ENCODE peak calls at places on chromosomes 1 and 21, in four cellular contexts. One of them, this sample, is unnamed.

GRCh38 chr1:8374812-8375211 is 56.9 kb downstream of the SLC45A1 start:
- DNase-seq in fibroblast of lung: peak
- DNase-seq in hepatocyte: no peak
- DNase-seq in endodermal cell: peak
- DNase-seq in this sample: peak

GRCh38 chr1:245173446-245174178 is 18.8 kb downstream of the KIF26B start:
- DNase-seq in fibroblast of lung: peak
- DNase-seq in hepatocyte: peak
- DNase-seq in endodermal cell: no peak
- DNase-seq in this sample: peak

GRCh38 chr1:88608139-88608943 is 75.7 kb upstream of the PKN2 start:
- DNase-seq in fibroblast of lung: peak
- DNase-seq in hepatocyte: peak
- DNase-seq in endodermal cell: no peak
- DNase-seq in this sample: peak

GRCh38 chr1:202890392-202890791 is 1.4 kb upstream of the RABIF start:
- DNase-seq in fibroblast of lung: no peak
- DNase-seq in hepatocyte: no peak
- DNase-seq in endodermal cell: no peak
- DNase-seq in this sample: no peak

GRCh38 chr21:25717491-25718139 is 17.1 kb downstream of the ATP5PF start:
- DNase-seq in fibroblast of lung: peak
- DNase-seq in hepatocyte: peak
- DNase-seq in endodermal cell: no peak
- DNase-seq in this sample: no peak

GRCh38 chr1:80375662-80376061 is 1369.1 kb upstream of the ADGRL4 start:
- DNase-seq in fibroblast of lung: peak
- DNase-seq in hepatocyte: no peak
- DNase-seq in endodermal cell: no peak
- DNase-seq in this sample: no peak

GRCh38 chr1:221246067-221246466 is 366.8 kb downstream of the HLX start:
- DNase-seq in fibroblast of lung: no peak
- DNase-seq in hepatocyte: no peak
- DNase-seq in endodermal cell: no peak
- DNase-seq in this sample: no peak

GRCh38 chr1:165312591-165312990 is 43.9 kb downstream of the LMX1A start:
- DNase-seq in fibroblast of lung: no peak
- DNase-seq in hepatocyte: no peak
- DNase-seq in endodermal cell: no peak
- DNase-seq in this sample: no peak

GRCh38 chr1:183734600-183735036 is 70.3 kb upstream of the RGL1 start:
- DNase-seq in fibroblast of lung: peak
- DNase-seq in hepatocyte: peak
- DNase-seq in endodermal cell: no peak
- DNase-seq in this sample: no peak

GRCh38 chr1:200028586-200029034 is 1.1 kb downstream of the NR5A2 start:
- DNase-seq in fibroblast of lung: no peak
- DNase-seq in hepatocyte: peak
- DNase-seq in endodermal cell: peak
- DNase-seq in this sample: no peak

GRCh38 chr1:96116707-96117106 is 604.9 kb upstream of the PTBP2 start:
- DNase-seq in fibroblast of lung: peak
- DNase-seq in hepatocyte: no peak
- DNase-seq in endodermal cell: no peak
- DNase-seq in this sample: no peak

GRCh38 chr1:31954607-31955283 is 16.6 kb upstream of the PTP4A2 start:
- DNase-seq in fibroblast of lung: peak
- DNase-seq in hepatocyte: peak
- DNase-seq in endodermal cell: peak
- DNase-seq in this sample: peak

GRCh38 chr1:40711465-40712404 is 20.2 kb downstream of the NFYC start:
- DNase-seq in fibroblast of lung: peak
- DNase-seq in hepatocyte: peak
- DNase-seq in endodermal cell: no peak
- DNase-seq in this sample: peak

GRCh38 chr1:116265931-116266863 is 106.8 kb upstream of the ATP1A1 start:
- DNase-seq in fibroblast of lung: no peak
- DNase-seq in hepatocyte: no peak
- DNase-seq in endodermal cell: no peak
- DNase-seq in this sample: peak

GRCh38 chr21:33011462-33011861 is 14.3 kb upstream of the OLIG2 start:
- DNase-seq in fibroblast of lung: peak
- DNase-seq in hepatocyte: peak
- DNase-seq in endodermal cell: no peak
- DNase-seq in this sample: no peak

GRCh38 chr21:27189870-27190269 is 223.0 kb upstream of the ADAMTS5 start:
- DNase-seq in fibroblast of lung: no peak
- DNase-seq in hepatocyte: no peak
- DNase-seq in endodermal cell: no peak
- DNase-seq in this sample: no peak

GRCh38 chr1:29124366-29125236 is 898 bp upstream of the TMEM200B start:
- DNase-seq in fibroblast of lung: peak
- DNase-seq in hepatocyte: peak
- DNase-seq in endodermal cell: peak
- DNase-seq in this sample: no peak

GRCh38 chr1:30307182-30307581 is 416.2 kb downstream of the MATN1 start:
- DNase-seq in fibroblast of lung: no peak
- DNase-seq in hepatocyte: no peak
- DNase-seq in endodermal cell: no peak
- DNase-seq in this sample: no peak

GRCh38 chr1:40344597-40344996 is 27.5 kb upstream of the COL9A2 start:
- DNase-seq in fibroblast of lung: peak
- DNase-seq in hepatocyte: peak
- DNase-seq in endodermal cell: no peak
- DNase-seq in this sample: peak

GRCh38 chr1:19384113-19384512 is 72.0 kb downstream of the SLC66A1 start:
- DNase-seq in fibroblast of lung: no peak
- DNase-seq in hepatocyte: peak
- DNase-seq in endodermal cell: no peak
- DNase-seq in this sample: peak

GRCh38 chr1:232517204-232517603 is 112.7 kb downstream of the SIPA1L2 start:
- DNase-seq in fibroblast of lung: no peak
- DNase-seq in hepatocyte: no peak
- DNase-seq in endodermal cell: no peak
- DNase-seq in this sample: no peak

GRCh38 chr1:211731456-211732275 is 56.2 kb upstream of the NEK2 start:
- DNase-seq in fibroblast of lung: no peak
- DNase-seq in hepatocyte: no peak
- DNase-seq in endodermal cell: peak
- DNase-seq in this sample: peak

GRCh38 chr21:33042812-33043211 is 17.1 kb downstream of the OLIG2 start:
- DNase-seq in fibroblast of lung: peak
- DNase-seq in hepatocyte: no peak
- DNase-seq in endodermal cell: no peak
- DNase-seq in this sample: peak

GRCh38 chr1:229980009-229980408 is 87.0 kb upstream of the GALNT2 start:
- DNase-seq in fibroblast of lung: no peak
- DNase-seq in hepatocyte: no peak
- DNase-seq in endodermal cell: no peak
- DNase-seq in this sample: no peak

DNA sequence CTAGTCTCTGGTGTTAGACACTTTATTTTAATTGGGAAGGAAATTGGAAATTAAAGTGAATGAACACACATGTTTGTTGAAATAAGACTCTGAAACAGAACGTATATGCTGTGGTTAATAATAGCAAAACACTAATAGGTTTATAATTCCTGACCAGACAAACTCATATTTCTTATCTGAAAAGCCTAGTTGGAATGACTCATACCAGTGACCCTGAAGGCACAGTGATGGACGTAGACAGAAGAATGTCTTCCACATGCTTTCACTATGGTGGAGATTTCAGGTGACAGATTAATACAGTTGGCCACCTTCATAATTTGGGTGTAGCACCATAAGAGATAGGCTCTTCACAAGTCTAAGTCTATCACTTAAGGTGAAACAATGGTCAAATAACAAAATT is 83.0 kb upstream of the COL11A1 start:
- DNase-seq in fibroblast of lung: no peak
- DNase-seq in hepatocyte: no peak
- DNase-seq in endodermal cell: no peak
- DNase-seq in this sample: no peak
- H3K27ac ChIP-seq in fibroblast of lung: no peak
- H3K27ac ChIP-seq in hepatocyte: no peak
- H3K27ac ChIP-seq in endodermal cell: no peak
- H3K27ac ChIP-seq in this sample: no peak

DNA sequence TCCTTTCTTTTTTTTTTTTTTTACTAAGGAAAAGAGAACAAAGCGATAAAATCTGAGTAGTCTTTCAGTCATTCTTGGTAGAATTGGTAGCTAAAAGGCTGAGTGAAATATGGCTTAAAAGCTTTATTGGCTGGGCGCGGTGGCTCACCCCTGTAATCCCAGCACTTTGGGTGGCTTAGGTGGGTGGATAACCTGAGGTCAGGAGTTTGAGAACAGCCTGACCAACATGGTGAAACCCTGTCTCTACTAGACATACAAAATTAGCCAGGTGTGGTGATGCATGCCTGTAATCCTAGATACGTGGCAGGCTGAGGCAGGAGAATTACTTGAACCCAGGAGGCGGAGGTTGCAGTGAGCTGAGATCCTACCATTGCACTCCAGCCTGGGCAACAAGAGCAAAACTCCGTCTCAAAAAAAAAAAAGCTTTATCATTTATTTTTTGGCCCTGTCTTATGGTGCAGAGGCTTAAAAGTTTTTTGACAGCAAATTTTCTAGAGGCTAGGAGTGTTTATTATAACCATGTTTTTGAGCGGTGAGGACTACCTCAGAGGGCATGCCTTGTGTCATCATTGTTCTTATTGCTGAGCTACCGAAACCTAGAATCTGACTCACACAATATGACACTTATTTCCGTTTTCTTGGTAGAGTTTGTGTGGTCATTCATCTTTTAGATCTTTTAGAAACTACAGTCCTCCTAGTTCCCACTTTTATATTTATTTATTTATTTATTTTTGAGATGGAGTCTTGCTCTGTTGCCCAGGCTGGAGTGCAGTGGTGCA is 41.1 kb downstream of the KIF1B start:
- DNase-seq in fibroblast of lung: peak
- DNase-seq in hepatocyte: no peak
- DNase-seq in endodermal cell: no peak
- DNase-seq in this sample: no peak
- H3K27ac ChIP-seq in fibroblast of lung: no peak
- H3K27ac ChIP-seq in hepatocyte: no peak
- H3K27ac ChIP-seq in endodermal cell: no peak
- H3K27ac ChIP-seq in this sample: no peak

GRCh38 chr1:121483234-121483633 is 298.5 kb downstream of the SRGAP2C start:
- DNase-seq in fibroblast of lung: no peak
- DNase-seq in hepatocyte: no peak
- DNase-seq in endodermal cell: no peak
- DNase-seq in this sample: no peak

DNA sequence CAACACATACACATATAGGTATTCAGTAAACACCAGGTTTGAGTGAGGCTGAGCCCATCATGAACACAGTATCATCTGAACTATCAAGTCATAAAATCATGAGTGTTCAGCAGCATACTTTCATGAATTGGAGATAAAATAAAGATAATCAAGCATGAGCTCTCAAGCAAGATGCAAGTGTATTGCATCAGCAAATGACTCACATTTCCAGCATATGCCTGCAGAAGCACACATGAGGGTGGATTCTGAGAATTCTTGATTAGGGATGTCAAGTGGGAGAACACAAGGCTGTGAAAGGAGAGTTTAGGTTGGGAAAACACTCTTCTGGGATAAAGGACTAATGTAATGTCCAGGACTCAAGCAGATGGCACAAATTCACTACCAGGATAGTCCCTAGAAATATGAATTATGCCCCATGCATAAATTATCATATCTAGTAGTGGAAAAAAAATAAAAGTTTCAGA is 299.2 kb downstream of the SRGAP2C start:
- DNase-seq in fibroblast of lung: peak
- DNase-seq in hepatocyte: peak
- DNase-seq in endodermal cell: no peak
- DNase-seq in this sample: no peak
- H3K27ac ChIP-seq in fibroblast of lung: no peak
- H3K27ac ChIP-seq in hepatocyte: peak
- H3K27ac ChIP-seq in endodermal cell: no peak
- H3K27ac ChIP-seq in this sample: no peak

DNA sequence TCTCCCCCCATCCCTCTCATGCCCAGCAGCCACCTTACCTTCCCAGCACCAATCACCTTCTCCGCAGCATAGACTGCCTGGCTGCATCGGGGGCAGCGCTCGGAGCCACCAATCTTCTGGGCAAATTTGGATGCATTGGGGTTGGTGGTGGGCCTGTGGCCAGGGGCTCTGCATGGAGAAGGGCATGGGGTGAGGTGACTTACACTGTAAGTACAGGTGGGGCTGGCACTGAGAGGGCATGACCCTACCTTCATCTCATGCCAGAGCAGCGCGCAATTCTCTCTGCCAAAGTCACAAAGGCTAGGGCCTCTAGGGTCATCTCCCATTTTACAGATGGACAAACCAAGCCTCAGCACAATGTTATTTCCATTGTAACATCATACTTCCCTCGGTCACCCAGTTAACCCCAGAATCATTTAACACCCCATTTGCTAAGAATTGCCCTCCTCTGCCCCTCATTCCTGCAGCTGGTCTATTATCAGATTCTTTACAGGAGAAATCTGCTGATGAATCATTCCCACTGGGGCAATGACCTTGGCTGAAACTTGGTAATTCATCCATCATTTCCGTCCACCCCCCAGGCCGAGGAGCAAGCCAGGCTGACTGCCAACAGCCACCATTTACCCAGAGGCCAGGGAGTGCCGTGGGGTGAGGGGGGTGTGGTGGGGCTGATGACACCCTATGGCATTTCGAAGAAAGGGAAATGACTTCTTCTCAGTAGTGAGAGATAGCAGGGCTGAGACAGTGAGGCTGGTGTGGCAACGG is 17.9 kb downstream of the CSRP1 start:
- DNase-seq in fibroblast of lung: peak
- DNase-seq in hepatocyte: peak
- DNase-seq in endodermal cell: no peak
- DNase-seq in this sample: no peak
- H3K27ac ChIP-seq in fibroblast of lung: peak
- H3K27ac ChIP-seq in hepatocyte: no peak
- H3K27ac ChIP-seq in endodermal cell: no peak
- H3K27ac ChIP-seq in this sample: no peak

GRCh38 chr1:77096496-77097255 is 122.6 kb downstream of the PIGK start:
- DNase-seq in fibroblast of lung: no peak
- DNase-seq in hepatocyte: no peak
- DNase-seq in endodermal cell: no peak
- DNase-seq in this sample: no peak
- H3K27ac ChIP-seq in fibroblast of lung: no peak
- H3K27ac ChIP-seq in hepatocyte: no peak
- H3K27ac ChIP-seq in endodermal cell: no peak
- H3K27ac ChIP-seq in this sample: no peak